ENCODE peak calls at places on chromosomes 6 and 20, in five cellular contexts. O is A549, G is iPS-NIHi11, M is SW480, W is NCI-H82. T is an unnamed sample.

GRCh38 chr6:89289710-89290109 is 25.4 kb downstream of the GABRR2 start:
- DNase-seq in O (no peak), G (no peak), M (no peak), W (no peak), T (no peak)

GRCh38 chr20:15141880-15142279 is 804.5 kb upstream of the FLRT3 start:
- DNase-seq in O (no peak), G (no peak), M (no peak), W (no peak), T (no peak)

GRCh38 chr6:26576929-26577719 is 19.6 kb upstream of the ABT1 start:
- DNase-seq in O (peak), G (peak), M (peak), W (peak), T (peak)

GRCh38 chr6:170156448-170157375 is 134.2 kb downstream of the DLL1 start:
- DNase-seq in O (no peak), G (no peak), M (no peak), W (no peak), T (no peak)

GRCh38 chr20:9838378-9839295 is at the start of gene PAK5:
- DNase-seq in O (peak), G (peak), M (no peak), W (peak), T (no peak)

GRCh38 chr6:73703514-73703913 is 7.5 kb downstream of the CD109 start:
- DNase-seq in O (no peak), G (no peak), M (no peak), W (no peak), T (no peak)

GRCh38 chr6:42359021-42359420 is 92.7 kb downstream of the TRERF1 start:
- DNase-seq in O (no peak), G (no peak), M (no peak), W (no peak), T (no peak)

GRCh38 chr20:19211661-19212523 is 550 bp upstream of the SLC24A3 start:
- DNase-seq in O (no peak), G (peak), M (peak), W (peak), T (no peak)

GRCh38 chr20:59751075-59751711 is 146.9 kb downstream of the PHACTR3 start:
- DNase-seq in O (peak), G (peak), M (peak), W (peak), T (peak)